ENCODE peak calls at places on chromosomes 3 and 15, in five cellular contexts. O is effector CD8-positive, alpha-beta T cell; D is NCI-H446 treated with DMSO at 0.1 percent for 48 hours; W is activated CD8-positive, alpha-beta memory T cell treated with anti-CD3 and anti-CD28 coated beads for 1 hour; P is fibroblast of lung. M is an unnamed sample.

GRCh38 chr15:77753238-77753873 is 120.6 kb upstream of the LINGO1 start:
- DNase-seq in P (peak), W (no peak), O (no peak), D (no peak), M (no peak)

GRCh38 chr3:173893066-173893465 is 495.5 kb downstream of the NLGN1 start:
- DNase-seq in P (peak), W (no peak), O (no peak), D (peak), M (peak)

GRCh38 chr15:78098131-78098755 is 5.9 kb downstream of the SH2D7 start:
- DNase-seq in D (no peak), O (no peak), W (no peak), P (no peak), M (no peak)

GRCh38 chr3:70885636-70886035 is 573.2 kb upstream of the MDFIC2 start:
- DNase-seq in D (no peak), O (no peak), W (no peak), P (no peak), M (no peak)

GRCh38 chr15:22979069-22979698 is 984 bp downstream of the CYFIP1 start:
- DNase-seq in D (no peak), O (no peak), P (peak), W (no peak), M (peak)

GRCh38 chr3:135636596-135636995 is 328.9 kb upstream of the PPP2R3A start:
- DNase-seq in O (no peak), D (no peak), P (no peak), W (no peak), M (no peak)

GRCh38 chr3:17195192-17195611 is 310.4 kb downstream of the PLCL2 start:
- DNase-seq in O (no peak), D (peak), P (peak), W (no peak), M (peak)

GRCh38 chr3:134317106-134317947 is 56.9 kb downstream of the AMOTL2 start:
- DNase-seq in D (no peak), P (peak), O (no peak), W (no peak), M (peak)

GRCh38 chr15:90419738-90420487 is 31.9 kb downstream of the IQGAP1 start:
- DNase-seq in O (no peak), W (no peak), D (no peak), P (peak), M (peak)

GRCh38 chr3:112786002-112786590 is 60.6 kb downstream of the CD200R1L start:
- DNase-seq in O (no peak), W (no peak), D (no peak), P (peak), M (no peak)

GRCh38 chr3:107344722-107345121 is 32.5 kb upstream of the CCDC54 start:
- DNase-seq in P (peak), O (no peak), D (no peak), W (no peak), M (no peak)

GRCh38 chr15:44537728-44538240 is 837 bp downstream of the EIF3J start:
- DNase-seq in D (no peak), P (peak), W (no peak), O (no peak), M (no peak)

GRCh38 chr3:112013058-112013783 is 14.5 kb downstream of the TAGLN3 start:
- DNase-seq in D (peak), W (peak), O (no peak), P (peak), M (peak)

GRCh38 chr3:24137958-24138875 is 193.1 kb downstream of the NR1D2 start:
- DNase-seq in W (no peak), O (no peak), D (peak), P (no peak), M (no peak)

GRCh38 chr15:98951004-98951403 is 56.6 kb downstream of the PGPEP1L start:
- DNase-seq in D (no peak), P (no peak), O (no peak), W (no peak), M (no peak)

GRCh38 chr3:192812736-192813383 is 85.5 kb upstream of the FGF12 start:
- DNase-seq in P (peak), O (no peak), W (no peak), D (no peak), M (peak)

GRCh38 chr3:152513301-152513960 is 244.7 kb downstream of the MBNL1 start:
- DNase-seq in D (no peak), W (no peak), O (no peak), P (no peak), M (no peak)

GRCh38 chr3:114022145-114022544 is 34.2 kb downstream of the CCDC191 start:
- DNase-seq in O (no peak), D (no peak), W (no peak), P (peak), M (no peak)

GRCh38 chr3:142447308-142447851 is 457 bp downstream of the XRN1 start:
- DNase-seq in W (peak), O (peak), D (no peak), P (peak), M (peak)

GRCh38 chr3:160150525-160150924 is 74.7 kb upstream of the C3orf80 start:
- DNase-seq in D (no peak), W (no peak), P (peak), O (no peak), M (peak)

GRCh38 chr15:86044981-86045380 is 34.7 kb upstream of the AGBL1 start:
- DNase-seq in W (no peak), D (no peak), P (no peak), O (no peak), M (no peak)

GRCh38 chr15:80780416-80781221 is 1.4 kb downstream of the CEMIP start:
- DNase-seq in O (no peak), W (no peak), P (peak), D (no peak), M (peak)

GRCh38 chr15:83999396-84000120 is 236.0 kb upstream of the GOLGA6L4 start:
- DNase-seq in W (no peak), O (no peak), P (peak), D (no peak), M (no peak)

GRCh38 chr3:116302087-116302747 is 143.1 kb downstream of the LSAMP start:
- DNase-seq in O (no peak), W (no peak), P (peak), D (peak), M (peak)

GRCh38 chr3:176376531-176376930 is 820.8 kb downstream of the TBL1XR1 start:
- DNase-seq in W (no peak), D (no peak), P (no peak), O (no peak), M (no peak)

GRCh38 chr3:64687381-64687780 is 419 bp downstream of the ADAMTS9 start:
- DNase-seq in D (no peak), W (no peak), O (no peak), P (peak), M (no peak)